ENCODE peak calls at places on chromosome 1, in ten cellular contexts. One of them, this sample, is unnamed.

GRCh38 chr1:44239337-44239960 is 26.2 kb downstream of the DMAP1 start:
- DNase-seq in breast epithelium: no peak
- DNase-seq in NCI-H510A treated with DMSO at 0.1 percent for 48 hours: no peak
- DNase-seq in NK-92 treated with Interleukin-12 subunit alpha and Interleukin-12 subunit beta, amount 100 ng/mL, for 24 hours: no peak
- DNase-seq in non-pigmented ciliary epithelial cell: no peak
- DNase-seq in EH: peak
- DNase-seq in K562: peak
- DNase-seq in AML-193: no peak
- DNase-seq in cardiac fibroblast: peak
- DNase-seq in T-cell: no peak
- DNase-seq in this sample: no peak

GRCh38 chr1:109268431-109269211 is 14.3 kb downstream of the PSRC1 start:
- DNase-seq in breast epithelium: no peak
- DNase-seq in NCI-H510A treated with DMSO at 0.1 percent for 48 hours: no peak
- DNase-seq in NK-92 treated with Interleukin-12 subunit alpha and Interleukin-12 subunit beta, amount 100 ng/mL, for 24 hours: no peak
- DNase-seq in non-pigmented ciliary epithelial cell: no peak
- DNase-seq in EH: no peak
- DNase-seq in K562: no peak
- DNase-seq in AML-193: no peak
- DNase-seq in cardiac fibroblast: no peak
- DNase-seq in T-cell: no peak
- DNase-seq in this sample: no peak

GRCh38 chr1:157084720-157085119 is 14.9 kb downstream of the ETV3L start:
- DNase-seq in breast epithelium: no peak
- DNase-seq in NCI-H510A treated with DMSO at 0.1 percent for 48 hours: no peak
- DNase-seq in NK-92 treated with Interleukin-12 subunit alpha and Interleukin-12 subunit beta, amount 100 ng/mL, for 24 hours: no peak
- DNase-seq in non-pigmented ciliary epithelial cell: no peak
- DNase-seq in EH: no peak
- DNase-seq in K562: no peak
- DNase-seq in AML-193: no peak
- DNase-seq in cardiac fibroblast: no peak
- DNase-seq in T-cell: no peak
- DNase-seq in this sample: no peak

GRCh38 chr1:247324913-247325312 is 6.8 kb downstream of the ZNF496 start:
- DNase-seq in breast epithelium: no peak
- DNase-seq in NCI-H510A treated with DMSO at 0.1 percent for 48 hours: no peak
- DNase-seq in NK-92 treated with Interleukin-12 subunit alpha and Interleukin-12 subunit beta, amount 100 ng/mL, for 24 hours: no peak
- DNase-seq in non-pigmented ciliary epithelial cell: no peak
- DNase-seq in EH: no peak
- DNase-seq in K562: no peak
- DNase-seq in AML-193: no peak
- DNase-seq in cardiac fibroblast: no peak
- DNase-seq in T-cell: no peak
- DNase-seq in this sample: no peak

GRCh38 chr1:228953207-228953606 is 217.9 kb downstream of the RHOU start:
- DNase-seq in breast epithelium: no peak
- DNase-seq in NCI-H510A treated with DMSO at 0.1 percent for 48 hours: no peak
- DNase-seq in NK-92 treated with Interleukin-12 subunit alpha and Interleukin-12 subunit beta, amount 100 ng/mL, for 24 hours: no peak
- DNase-seq in non-pigmented ciliary epithelial cell: no peak
- DNase-seq in EH: no peak
- DNase-seq in K562: no peak
- DNase-seq in AML-193: no peak
- DNase-seq in cardiac fibroblast: no peak
- DNase-seq in T-cell: no peak
- DNase-seq in this sample: no peak

GRCh38 chr1:86504895-86505625 is 36.3 kb downstream of the CLCA1 start:
- DNase-seq in breast epithelium: no peak
- DNase-seq in NCI-H510A treated with DMSO at 0.1 percent for 48 hours: no peak
- DNase-seq in NK-92 treated with Interleukin-12 subunit alpha and Interleukin-12 subunit beta, amount 100 ng/mL, for 24 hours: no peak
- DNase-seq in non-pigmented ciliary epithelial cell: no peak
- DNase-seq in EH: peak
- DNase-seq in K562: no peak
- DNase-seq in AML-193: no peak
- DNase-seq in cardiac fibroblast: peak
- DNase-seq in T-cell: no peak
- DNase-seq in this sample: peak

GRCh38 chr1:6991271-6991670 is 206.0 kb downstream of the CAMTA1 start:
- DNase-seq in breast epithelium: no peak
- DNase-seq in NCI-H510A treated with DMSO at 0.1 percent for 48 hours: no peak
- DNase-seq in NK-92 treated with Interleukin-12 subunit alpha and Interleukin-12 subunit beta, amount 100 ng/mL, for 24 hours: no peak
- DNase-seq in non-pigmented ciliary epithelial cell: peak
- DNase-seq in EH: peak
- DNase-seq in K562: no peak
- DNase-seq in AML-193: no peak
- DNase-seq in cardiac fibroblast: peak
- DNase-seq in T-cell: no peak
- DNase-seq in this sample: no peak

GRCh38 chr1:56825436-56825835 is 6.2 kb upstream of the FYB2 start:
- DNase-seq in breast epithelium: no peak
- DNase-seq in NCI-H510A treated with DMSO at 0.1 percent for 48 hours: no peak
- DNase-seq in NK-92 treated with Interleukin-12 subunit alpha and Interleukin-12 subunit beta, amount 100 ng/mL, for 24 hours: no peak
- DNase-seq in non-pigmented ciliary epithelial cell: no peak
- DNase-seq in EH: no peak
- DNase-seq in K562: no peak
- DNase-seq in AML-193: no peak
- DNase-seq in cardiac fibroblast: no peak
- DNase-seq in T-cell: no peak
- DNase-seq in this sample: no peak

GRCh38 chr1:4139646-4140045 is 239.6 kb upstream of the C1orf174 start:
- DNase-seq in breast epithelium: no peak
- DNase-seq in NCI-H510A treated with DMSO at 0.1 percent for 48 hours: no peak
- DNase-seq in NK-92 treated with Interleukin-12 subunit alpha and Interleukin-12 subunit beta, amount 100 ng/mL, for 24 hours: no peak
- DNase-seq in non-pigmented ciliary epithelial cell: no peak
- DNase-seq in EH: no peak
- DNase-seq in K562: no peak
- DNase-seq in AML-193: no peak
- DNase-seq in cardiac fibroblast: no peak
- DNase-seq in T-cell: no peak
- DNase-seq in this sample: no peak

GRCh38 chr1:81703352-81703735 is 97.4 kb upstream of the ADGRL2 start:
- DNase-seq in breast epithelium: no peak
- DNase-seq in NCI-H510A treated with DMSO at 0.1 percent for 48 hours: no peak
- DNase-seq in NK-92 treated with Interleukin-12 subunit alpha and Interleukin-12 subunit beta, amount 100 ng/mL, for 24 hours: no peak
- DNase-seq in non-pigmented ciliary epithelial cell: peak
- DNase-seq in EH: peak
- DNase-seq in K562: no peak
- DNase-seq in AML-193: no peak
- DNase-seq in cardiac fibroblast: peak
- DNase-seq in T-cell: no peak
- DNase-seq in this sample: no peak

GRCh38 chr1:170369417-170369816 is 162.5 kb upstream of the GORAB start:
- DNase-seq in breast epithelium: no peak
- DNase-seq in NCI-H510A treated with DMSO at 0.1 percent for 48 hours: no peak
- DNase-seq in NK-92 treated with Interleukin-12 subunit alpha and Interleukin-12 subunit beta, amount 100 ng/mL, for 24 hours: no peak
- DNase-seq in non-pigmented ciliary epithelial cell: no peak
- DNase-seq in EH: no peak
- DNase-seq in K562: no peak
- DNase-seq in AML-193: no peak
- DNase-seq in cardiac fibroblast: no peak
- DNase-seq in T-cell: no peak
- DNase-seq in this sample: no peak

GRCh38 chr1:151638812-151639211 is 27.0 kb downstream of the SNX27 start:
- DNase-seq in breast epithelium: no peak
- DNase-seq in NCI-H510A treated with DMSO at 0.1 percent for 48 hours: no peak
- DNase-seq in NK-92 treated with Interleukin-12 subunit alpha and Interleukin-12 subunit beta, amount 100 ng/mL, for 24 hours: no peak
- DNase-seq in non-pigmented ciliary epithelial cell: no peak
- DNase-seq in EH: no peak
- DNase-seq in K562: peak
- DNase-seq in AML-193: no peak
- DNase-seq in cardiac fibroblast: no peak
- DNase-seq in T-cell: no peak
- DNase-seq in this sample: no peak

GRCh38 chr1:199221371-199222150 is 582.7 kb downstream of the PTPRC start:
- DNase-seq in breast epithelium: no peak
- DNase-seq in NCI-H510A treated with DMSO at 0.1 percent for 48 hours: no peak
- DNase-seq in NK-92 treated with Interleukin-12 subunit alpha and Interleukin-12 subunit beta, amount 100 ng/mL, for 24 hours: no peak
- DNase-seq in non-pigmented ciliary epithelial cell: no peak
- DNase-seq in EH: no peak
- DNase-seq in K562: no peak
- DNase-seq in AML-193: no peak
- DNase-seq in cardiac fibroblast: no peak
- DNase-seq in T-cell: no peak
- DNase-seq in this sample: peak

GRCh38 chr1:170262540-170262939 is 116.8 kb downstream of the NTMT2 start:
- DNase-seq in breast epithelium: no peak
- DNase-seq in NCI-H510A treated with DMSO at 0.1 percent for 48 hours: no peak
- DNase-seq in NK-92 treated with Interleukin-12 subunit alpha and Interleukin-12 subunit beta, amount 100 ng/mL, for 24 hours: no peak
- DNase-seq in non-pigmented ciliary epithelial cell: no peak
- DNase-seq in EH: peak
- DNase-seq in K562: no peak
- DNase-seq in AML-193: no peak
- DNase-seq in cardiac fibroblast: peak
- DNase-seq in T-cell: no peak
- DNase-seq in this sample: no peak

GRCh38 chr1:155255243-155256100 is at the start of gene ENTREP3:
- DNase-seq in breast epithelium: peak
- DNase-seq in NCI-H510A treated with DMSO at 0.1 percent for 48 hours: peak
- DNase-seq in NK-92 treated with Interleukin-12 subunit alpha and Interleukin-12 subunit beta, amount 100 ng/mL, for 24 hours: peak
- DNase-seq in non-pigmented ciliary epithelial cell: no peak
- DNase-seq in EH: peak
- DNase-seq in K562: peak
- DNase-seq in AML-193: peak
- DNase-seq in cardiac fibroblast: peak
- DNase-seq in T-cell: peak
- DNase-seq in this sample: peak

GRCh38 chr1:200231787-200232222 is 178.0 kb downstream of the ZNF281 start:
- DNase-seq in breast epithelium: no peak
- DNase-seq in NCI-H510A treated with DMSO at 0.1 percent for 48 hours: no peak
- DNase-seq in NK-92 treated with Interleukin-12 subunit alpha and Interleukin-12 subunit beta, amount 100 ng/mL, for 24 hours: no peak
- DNase-seq in non-pigmented ciliary epithelial cell: no peak
- DNase-seq in EH: peak
- DNase-seq in K562: no peak
- DNase-seq in AML-193: peak
- DNase-seq in cardiac fibroblast: no peak
- DNase-seq in T-cell: no peak
- DNase-seq in this sample: no peak

GRCh38 chr1:11502516-11502915 is 23.6 kb downstream of the DISP3 start:
- DNase-seq in breast epithelium: peak
- DNase-seq in NCI-H510A treated with DMSO at 0.1 percent for 48 hours: no peak
- DNase-seq in NK-92 treated with Interleukin-12 subunit alpha and Interleukin-12 subunit beta, amount 100 ng/mL, for 24 hours: no peak
- DNase-seq in non-pigmented ciliary epithelial cell: no peak
- DNase-seq in EH: no peak
- DNase-seq in K562: no peak
- DNase-seq in AML-193: no peak
- DNase-seq in cardiac fibroblast: no peak
- DNase-seq in T-cell: no peak
- DNase-seq in this sample: no peak

GRCh38 chr1:240194120-240194519 is 102.4 kb downstream of the FMN2 start:
- DNase-seq in breast epithelium: no peak
- DNase-seq in NCI-H510A treated with DMSO at 0.1 percent for 48 hours: no peak
- DNase-seq in NK-92 treated with Interleukin-12 subunit alpha and Interleukin-12 subunit beta, amount 100 ng/mL, for 24 hours: no peak
- DNase-seq in non-pigmented ciliary epithelial cell: no peak
- DNase-seq in EH: peak
- DNase-seq in K562: no peak
- DNase-seq in AML-193: no peak
- DNase-seq in cardiac fibroblast: peak
- DNase-seq in T-cell: no peak
- DNase-seq in this sample: no peak

This sample was measured in Karpas-422.